ENCODE peak calls at places on chromosomes 4 and X, in six cellular contexts. One of them, this sample, is unnamed.

GRCh38 chr4:20829958-20830357 is 129.7 kb downstream of the PACRGL start:
- DNase-seq in HuH-7: no peak
- DNase-seq in NCI-H1694 treated with DMSO at 0.1 percent for 48 hours: no peak
- DNase-seq in left colon: no peak
- DNase-seq in iPS DF 6.9: no peak
- DNase-seq in brain microvascular endothelial cell: peak; percentile 46
- DNase-seq in this sample: no peak

GRCh38 chrX:45187731-45188130 is 12.9 kb downstream of the DIPK2B start:
- DNase-seq in iPS DF 6.9: no peak
- DNase-seq in HuH-7: no peak
- DNase-seq in NCI-H1694 treated with DMSO at 0.1 percent for 48 hours: no peak
- DNase-seq in left colon: no peak
- DNase-seq in brain microvascular endothelial cell: no peak
- DNase-seq in this sample: no peak

GRCh38 chr4:1554876-1555265 is 129.2 kb downstream of the FAM53A start:
- DNase-seq in left colon: no peak
- DNase-seq in iPS DF 6.9: no peak
- DNase-seq in NCI-H1694 treated with DMSO at 0.1 percent for 48 hours: no peak
- DNase-seq in HuH-7: no peak
- DNase-seq in brain microvascular endothelial cell: no peak
- DNase-seq in this sample: no peak

GRCh38 chr4:112861378-112862317 is 187.8 kb upstream of the ANK2 start:
- DNase-seq in HuH-7: no peak
- DNase-seq in NCI-H1694 treated with DMSO at 0.1 percent for 48 hours: no peak
- DNase-seq in left colon: no peak
- DNase-seq in brain microvascular endothelial cell: no peak
- DNase-seq in iPS DF 6.9: no peak
- DNase-seq in this sample: no peak

GRCh38 chrX:106791495-106791894 is 11.0 kb upstream of the TBC1D8B start:
- DNase-seq in HuH-7: no peak
- DNase-seq in brain microvascular endothelial cell: no peak
- DNase-seq in left colon: no peak
- DNase-seq in NCI-H1694 treated with DMSO at 0.1 percent for 48 hours: no peak
- DNase-seq in iPS DF 6.9: no peak
- DNase-seq in this sample: no peak

GRCh38 chrX:41406211-41406610 is 40.9 kb upstream of the NYX start:
- DNase-seq in brain microvascular endothelial cell: no peak
- DNase-seq in left colon: no peak
- DNase-seq in iPS DF 6.9: no peak
- DNase-seq in HuH-7: no peak
- DNase-seq in NCI-H1694 treated with DMSO at 0.1 percent for 48 hours: no peak
- DNase-seq in this sample: no peak

GRCh38 chrX:153946910-153947769 is 2.7 kb upstream of the RENBP start:
- DNase-seq in NCI-H1694 treated with DMSO at 0.1 percent for 48 hours: peak; percentile 76
- DNase-seq in left colon: peak; percentile 75
- DNase-seq in brain microvascular endothelial cell: peak; percentile 56
- DNase-seq in iPS DF 6.9: no peak
- DNase-seq in HuH-7: peak; percentile 81
- DNase-seq in this sample: peak; percentile 88

GRCh38 chr4:112370466-112370865 is 73.3 kb downstream of the ALPK1 start:
- DNase-seq in left colon: no peak
- DNase-seq in brain microvascular endothelial cell: no peak
- DNase-seq in HuH-7: no peak
- DNase-seq in NCI-H1694 treated with DMSO at 0.1 percent for 48 hours: no peak
- DNase-seq in iPS DF 6.9: no peak
- DNase-seq in this sample: no peak

GRCh38 chr4:83124079-83124780 is 9.7 kb upstream of the PLAC8 start:
- DNase-seq in HuH-7: no peak
- DNase-seq in brain microvascular endothelial cell: no peak
- DNase-seq in NCI-H1694 treated with DMSO at 0.1 percent for 48 hours: no peak
- DNase-seq in left colon: no peak
- DNase-seq in iPS DF 6.9: no peak
- DNase-seq in this sample: no peak

GRCh38 chr4:125020089-125021034 is 294.4 kb upstream of the FAT4 start:
- DNase-seq in iPS DF 6.9: no peak
- DNase-seq in left colon: no peak
- DNase-seq in HuH-7: no peak
- DNase-seq in brain microvascular endothelial cell: no peak
- DNase-seq in NCI-H1694 treated with DMSO at 0.1 percent for 48 hours: no peak
- DNase-seq in this sample: no peak

GRCh38 chrX:40175416-40176255 is 77.9 kb upstream of the BCOR start:
- DNase-seq in brain microvascular endothelial cell: no peak
- DNase-seq in iPS DF 6.9: no peak
- DNase-seq in HuH-7: no peak
- DNase-seq in left colon: peak; percentile 81
- DNase-seq in NCI-H1694 treated with DMSO at 0.1 percent for 48 hours: peak; percentile 78
- DNase-seq in this sample: no peak

GRCh38 chrX:154797006-154797405 is 8.3 kb downstream of the MPP1 start:
- DNase-seq in brain microvascular endothelial cell: peak; percentile 19
- DNase-seq in iPS DF 6.9: no peak
- DNase-seq in HuH-7: no peak
- DNase-seq in NCI-H1694 treated with DMSO at 0.1 percent for 48 hours: no peak
- DNase-seq in left colon: no peak
- DNase-seq in this sample: no peak

GRCh38 chr4:70577220-70577927 is 14.7 kb upstream of the AMBN start:
- DNase-seq in iPS DF 6.9: no peak
- DNase-seq in NCI-H1694 treated with DMSO at 0.1 percent for 48 hours: no peak
- DNase-seq in brain microvascular endothelial cell: no peak
- DNase-seq in HuH-7: no peak
- DNase-seq in left colon: no peak
- DNase-seq in this sample: peak; percentile 29

GRCh38 chr4:6201580-6202091 is 1.3 kb upstream of the JAKMIP1 start:
- DNase-seq in brain microvascular endothelial cell: no peak
- DNase-seq in NCI-H1694 treated with DMSO at 0.1 percent for 48 hours: no peak
- DNase-seq in iPS DF 6.9: no peak
- DNase-seq in HuH-7: no peak
- DNase-seq in left colon: no peak
- DNase-seq in this sample: no peak

GRCh38 chrX:24343719-24344118 is 16.7 kb upstream of the SUPT20HL1 start:
- DNase-seq in iPS DF 6.9: no peak
- DNase-seq in HuH-7: no peak
- DNase-seq in NCI-H1694 treated with DMSO at 0.1 percent for 48 hours: no peak
- DNase-seq in left colon: no peak
- DNase-seq in brain microvascular endothelial cell: no peak
- DNase-seq in this sample: no peak

GRCh38 chrX:87528487-87528886 is 10.9 kb downstream of the KLHL4 start:
- DNase-seq in brain microvascular endothelial cell: no peak
- DNase-seq in left colon: no peak
- DNase-seq in HuH-7: no peak
- DNase-seq in NCI-H1694 treated with DMSO at 0.1 percent for 48 hours: no peak
- DNase-seq in iPS DF 6.9: no peak
- DNase-seq in this sample: no peak

GRCh38 chrX:119758682-119759332 is 419 bp downstream of the SOWAHD start:
- DNase-seq in left colon: peak; percentile 48
- DNase-seq in iPS DF 6.9: no peak
- DNase-seq in NCI-H1694 treated with DMSO at 0.1 percent for 48 hours: no peak
- DNase-seq in brain microvascular endothelial cell: no peak
- DNase-seq in HuH-7: peak; percentile 31
- DNase-seq in this sample: peak; percentile 41

GRCh38 chr4:84481077-84481878 is 17.8 kb downstream of the NKX6-1 start:
- DNase-seq in brain microvascular endothelial cell: no peak
- DNase-seq in left colon: no peak
- DNase-seq in NCI-H1694 treated with DMSO at 0.1 percent for 48 hours: no peak
- DNase-seq in iPS DF 6.9: no peak
- DNase-seq in HuH-7: no peak
- DNase-seq in this sample: no peak

GRCh38 chr4:185589067-185589844 is 53.9 kb upstream of the PDLIM3 start:
- DNase-seq in iPS DF 6.9: no peak
- DNase-seq in brain microvascular endothelial cell: peak; percentile 69
- DNase-seq in NCI-H1694 treated with DMSO at 0.1 percent for 48 hours: no peak
- DNase-seq in left colon: no peak
- DNase-seq in HuH-7: no peak
- DNase-seq in this sample: no peak

GRCh38 chr4:76011700-76012387 is 4.5 kb upstream of the CXCL9 start:
- DNase-seq in iPS DF 6.9: no peak
- DNase-seq in brain microvascular endothelial cell: peak; percentile 72
- DNase-seq in HuH-7: no peak
- DNase-seq in left colon: no peak
- DNase-seq in NCI-H1694 treated with DMSO at 0.1 percent for 48 hours: no peak
- DNase-seq in this sample: no peak

GRCh38 chrX:37717708-37718107 is 32.1 kb downstream of the XK start:
- DNase-seq in left colon: no peak
- DNase-seq in brain microvascular endothelial cell: no peak
- DNase-seq in NCI-H1694 treated with DMSO at 0.1 percent for 48 hours: no peak
- DNase-seq in HuH-7: no peak
- DNase-seq in iPS DF 6.9: no peak
- DNase-seq in this sample: no peak

GRCh38 chr4:17544831-17545234 is 29.9 kb downstream of the CLRN2 start:
- DNase-seq in brain microvascular endothelial cell: no peak
- DNase-seq in HuH-7: no peak
- DNase-seq in left colon: no peak
- DNase-seq in NCI-H1694 treated with DMSO at 0.1 percent for 48 hours: no peak
- DNase-seq in iPS DF 6.9: no peak
- DNase-seq in this sample: no peak

GRCh38 chrX:119118780-119119395 is 8.7 kb downstream of the KIAA1210 start:
- DNase-seq in NCI-H1694 treated with DMSO at 0.1 percent for 48 hours: peak; percentile 39
- DNase-seq in brain microvascular endothelial cell: peak; percentile 40
- DNase-seq in iPS DF 6.9: peak; percentile 47
- DNase-seq in left colon: no peak
- DNase-seq in HuH-7: peak; percentile 42
- DNase-seq in this sample: peak; percentile 85

GRCh38 chrX:38985375-38985774 is 184.1 kb downstream of the MID1IP1 start:
- DNase-seq in brain microvascular endothelial cell: no peak
- DNase-seq in NCI-H1694 treated with DMSO at 0.1 percent for 48 hours: peak; percentile 27
- DNase-seq in iPS DF 6.9: no peak
- DNase-seq in left colon: no peak
- DNase-seq in HuH-7: no peak
- DNase-seq in this sample: peak; percentile 19

GRCh38 chr4:109432676-109433075 is 939 bp upstream of the SEC24B start:
- DNase-seq in HuH-7: no peak
- DNase-seq in brain microvascular endothelial cell: peak; percentile 70
- DNase-seq in iPS DF 6.9: no peak
- DNase-seq in NCI-H1694 treated with DMSO at 0.1 percent for 48 hours: no peak
- DNase-seq in left colon: no peak
- DNase-seq in this sample: no peak

GRCh38 chr4:89952458-89952857 is 57.8 kb downstream of the MMRN1 start:
- DNase-seq in HuH-7: no peak
- DNase-seq in left colon: no peak
- DNase-seq in brain microvascular endothelial cell: no peak
- DNase-seq in iPS DF 6.9: no peak
- DNase-seq in NCI-H1694 treated with DMSO at 0.1 percent for 48 hours: no peak
- DNase-seq in this sample: no peak

GRCh38 chr4:167117273-167117672 is 117.0 kb downstream of the SPOCK3 start:
- DNase-seq in HuH-7: no peak
- DNase-seq in iPS DF 6.9: no peak
- DNase-seq in left colon: no peak
- DNase-seq in brain microvascular endothelial cell: no peak
- DNase-seq in NCI-H1694 treated with DMSO at 0.1 percent for 48 hours: no peak
- DNase-seq in this sample: no peak

GRCh38 chr4:1541449-1542225 is 135.4 kb upstream of the NKX1-1 start:
- DNase-seq in left colon: no peak
- DNase-seq in NCI-H1694 treated with DMSO at 0.1 percent for 48 hours: no peak
- DNase-seq in HuH-7: no peak
- DNase-seq in brain microvascular endothelial cell: no peak
- DNase-seq in iPS DF 6.9: no peak
- DNase-seq in this sample: no peak

GRCh38 chr4:158811704-158812103 is 42.9 kb downstream of the FNIP2 start:
- DNase-seq in left colon: peak; percentile 57
- DNase-seq in NCI-H1694 treated with DMSO at 0.1 percent for 48 hours: no peak
- DNase-seq in brain microvascular endothelial cell: peak; percentile 40
- DNase-seq in iPS DF 6.9: no peak
- DNase-seq in HuH-7: no peak
- DNase-seq in this sample: no peak

GRCh38 chr4:123651536-123652175 is 255.1 kb downstream of the SPRY1 start:
- DNase-seq in HuH-7: no peak
- DNase-seq in iPS DF 6.9: no peak
- DNase-seq in brain microvascular endothelial cell: no peak
- DNase-seq in left colon: no peak
- DNase-seq in NCI-H1694 treated with DMSO at 0.1 percent for 48 hours: no peak
- DNase-seq in this sample: no peak

GRCh38 chrX:42678133-42678532 is 99.8 kb downstream of the PPP1R2C start:
- DNase-seq in NCI-H1694 treated with DMSO at 0.1 percent for 48 hours: no peak
- DNase-seq in brain microvascular endothelial cell: peak; percentile 27
- DNase-seq in HuH-7: no peak
- DNase-seq in iPS DF 6.9: no peak
- DNase-seq in left colon: no peak
- DNase-seq in this sample: no peak

This sample was measured in HEK293T.